ENCODE peak calls at places on chromosomes 4 and X, in nine cellular contexts. N, D, O, G, Q, F, Y, S and T are unnamed samples.

GRCh38 chrX:17453791-17454190 is 78.8 kb downstream of the NHS start:
- DNase-seq in O (no peak), S (no peak), G (no peak), D (no peak), Y (no peak), N (no peak), F (no peak), Q (no peak), T (no peak)

GRCh38 chrX:10549280-10549679 is 71.1 kb downstream of the MID1 start:
- DNase-seq in O (no peak), D (peak), F (no peak), Q (no peak), N (no peak), S (no peak), Y (no peak), G (no peak), T (no peak)

GRCh38 chr4:53459548-53459947 is 82.1 kb downstream of the FIP1L1 start:
- DNase-seq in Q (no peak), N (no peak), D (peak), O (no peak), G (no peak), Y (peak), F (no peak), S (no peak), T (no peak)

GRCh38 chr4:174828845-174829701 is at the start of gene GLRA3:
- DNase-seq in N (peak), F (peak), Q (peak), S (peak), Y (peak), O (peak), D (peak), G (no peak), T (no peak)

GRCh38 chr4:13989496-13989895 is 362.0 kb upstream of the BOD1L1 start:
- DNase-seq in G (peak), Y (peak), S (no peak), D (peak), O (no peak), N (no peak), F (no peak), Q (no peak), T (no peak)

GRCh38 chrX:129655547-129656248 is 942 bp upstream of the APLN start:
- DNase-seq in N (no peak), O (no peak), D (no peak), G (no peak), Y (no peak), Q (no peak), F (no peak), S (peak), T (no peak)

GRCh38 chrX:31909850-31910547 is 838.2 kb upstream of the FTHL17 start:
- DNase-seq in D (no peak), N (no peak), F (no peak), Q (no peak), O (no peak), G (no peak), S (no peak), Y (no peak), T (no peak)

GRCh38 chrX:111511477-111511876 is at the start of gene SERTM2:
- DNase-seq in O (no peak), N (no peak), S (peak), G (no peak), F (no peak), Y (no peak), Q (no peak), D (peak), T (no peak)

GRCh38 chr4:14783011-14783877 is 219.0 kb upstream of the CPEB2 start:
- DNase-seq in Y (peak), Q (no peak), N (no peak), G (no peak), S (no peak), D (no peak), O (no peak), F (no peak), T (no peak)

GRCh38 chr4:169626328-169627282 is 6.2 kb downstream of the CLCN3 start:
- DNase-seq in O (no peak), S (no peak), F (no peak), Q (no peak), G (no peak), N (no peak), Y (no peak), D (no peak), T (no peak)

GRCh38 chrX:129693343-129693742 is 38.6 kb upstream of the APLN start:
- DNase-seq in S (no peak), O (no peak), F (no peak), Y (no peak), Q (no peak), G (no peak), D (no peak), N (no peak), T (no peak)

GRCh38 chr4:76292730-76293129 is 13.8 kb upstream of the STBD1 start:
- DNase-seq in G (no peak), D (no peak), O (no peak), Y (no peak), N (no peak), S (no peak), F (no peak), Q (no peak), T (no peak)

GRCh38 chrX:136731207-136731782 is 49.4 kb downstream of the ARHGEF6 start:
- DNase-seq in F (no peak), Y (no peak), N (no peak), S (no peak), O (no peak), Q (no peak), G (no peak), D (no peak), T (no peak)

GRCh38 chr4:72341432-72341820 is 227.6 kb downstream of the ADAMTS3 start:
- DNase-seq in F (no peak), D (no peak), S (no peak), Y (no peak), G (no peak), Q (no peak), O (no peak), N (no peak), T (no peak)

GRCh38 chr4:80036949-80037348 is 36.1 kb downstream of the ANTXR2 start:
- DNase-seq in Q (no peak), N (no peak), S (no peak), F (no peak), Y (peak), O (no peak), G (peak), D (peak), T (no peak)

GRCh38 chrX:103329991-103330390 is at the start of gene TCEAL7:
- DNase-seq in Q (no peak), N (no peak), F (no peak), S (peak), D (peak), O (no peak), Y (peak), G (no peak), T (no peak)

GRCh38 chr4:7375427-7375826 is 59.3 kb downstream of the PSAPL1 start:
- DNase-seq in N (no peak), S (no peak), O (no peak), F (no peak), Q (no peak), G (no peak), D (peak), Y (peak), T (no peak)

GRCh38 chr4:77269505-77269904 is 112.5 kb downstream of the CCNG2 start:
- DNase-seq in F (no peak), S (no peak), Q (no peak), Y (no peak), O (no peak), N (no peak), G (no peak), D (no peak), T (no peak)

DNA sequence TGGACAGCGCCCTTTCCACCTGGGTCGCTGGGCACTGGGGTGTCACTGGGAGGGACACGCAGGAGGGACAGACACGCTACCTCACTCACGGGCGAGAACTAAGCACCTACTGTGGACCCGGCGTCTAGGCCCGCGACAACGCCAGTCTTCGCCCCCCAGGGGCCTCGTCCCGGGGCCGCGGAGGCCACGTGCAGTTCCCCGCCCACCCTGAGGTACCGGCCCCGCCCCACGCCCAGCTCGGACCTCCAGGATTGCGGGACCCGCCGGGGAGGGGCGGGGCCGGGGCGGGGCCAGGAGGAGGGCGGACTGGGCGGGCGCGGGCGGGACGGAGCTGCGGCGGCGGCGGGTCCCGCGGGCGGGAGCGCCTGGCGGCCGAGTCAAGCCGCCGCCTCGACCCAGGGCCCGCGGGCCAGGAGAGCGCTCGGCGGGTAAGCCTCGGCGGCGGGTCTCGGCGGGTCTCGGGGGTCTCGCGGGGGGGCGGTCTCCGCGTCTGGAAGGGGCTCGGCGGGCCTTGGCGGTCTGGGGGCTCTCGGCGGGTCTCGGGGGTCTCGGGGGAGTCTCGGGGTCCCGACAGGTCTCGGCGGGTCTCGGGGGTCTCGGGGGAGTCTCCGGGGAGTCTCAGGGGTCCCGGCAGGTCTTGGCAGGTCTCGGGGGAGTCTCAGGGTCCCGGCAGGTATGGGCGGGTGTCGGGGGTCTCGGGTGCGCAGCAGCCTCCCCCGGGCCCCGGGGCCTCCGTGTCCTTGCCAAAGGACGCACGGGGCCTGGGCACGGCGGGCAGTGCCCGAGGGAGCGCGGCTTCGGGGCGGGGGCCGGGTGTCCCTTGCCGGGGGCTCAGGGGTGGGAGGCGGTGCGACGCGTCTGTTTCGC is at the start of gene SH3BP2:
- DNase-seq in O (peak), D (peak), S (peak), N (peak), Q (no peak), Y (peak), F (peak), G (peak), T (no peak)
- TF ChIP-seq CTCF in O (no peak), D (no peak), S (no peak), N (no peak), Q (no peak), Y (no peak), F (no peak), G (no peak), T (no peak)

DNA sequence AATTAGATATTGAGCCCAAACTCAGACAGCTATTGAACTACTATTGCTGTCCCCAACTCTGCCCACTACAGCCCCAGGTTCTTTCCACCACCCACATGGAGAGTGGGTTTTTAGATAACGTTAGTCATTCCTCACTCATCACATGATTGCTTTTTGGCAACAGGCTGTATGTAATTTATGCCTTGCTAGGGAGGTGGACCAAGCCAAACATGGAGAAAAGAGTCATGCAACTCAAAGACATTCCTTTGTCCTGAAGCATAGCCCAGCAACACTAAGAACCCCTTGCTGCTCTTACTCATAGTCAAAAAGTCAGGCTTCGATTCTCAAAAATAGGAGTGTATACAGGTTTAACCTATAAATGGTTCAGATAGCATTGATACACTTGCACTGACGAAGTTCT is 275.9 kb upstream of the VCX3A start:
- DNase-seq in S (no peak), N (no peak), O (no peak), G (no peak), Q (no peak), Y (no peak), D (no peak), F (no peak), T (no peak)
- TF ChIP-seq CTCF in S (no peak), N (no peak), O (no peak), G (no peak), Q (no peak), Y (no peak), D (no peak), F (no peak), T (no peak)

GRCh38 chr4:55887594-55887993 is 34.1 kb downstream of the EXOC1 start:
- DNase-seq in O (no peak), F (no peak), Y (no peak), G (no peak), D (no peak), S (no peak), N (no peak), Q (no peak), T (no peak)
- TF ChIP-seq CTCF in O (no peak), F (no peak), Y (no peak), G (no peak), D (no peak), S (no peak), N (no peak), Q (no peak), T (no peak)

GRCh38 chrX:55011294-55011693 is 11.1 kb downstream of the APEX2 start:
- DNase-seq in O (no peak), G (no peak), D (no peak), Q (no peak), F (no peak), S (no peak), N (no peak), Y (peak), T (no peak)
- TF ChIP-seq CTCF in O (no peak), G (peak), D (peak), Q (no peak), F (no peak), S (no peak), N (no peak), Y (peak), T (no peak)

GRCh38 chr4:11216520-11216919 is 212.2 kb downstream of the HS3ST1 start:
- DNase-seq in S (no peak), D (no peak), Y (no peak), G (no peak), F (no peak), N (no peak), Q (no peak), O (no peak), T (no peak)

GRCh38 chr4:11223261-11223660 is 205.4 kb downstream of the HS3ST1 start:
- DNase-seq in Q (no peak), Y (no peak), S (no peak), F (no peak), G (no peak), O (no peak), N (no peak), D (no peak), T (no peak)

GRCh38 chr4:11214281-11214680 is 214.4 kb downstream of the HS3ST1 start:
- DNase-seq in Q (no peak), O (no peak), G (no peak), Y (no peak), D (no peak), F (no peak), S (no peak), N (no peak), T (no peak)

GRCh38 chr4:11218692-11219091 is 210.0 kb downstream of the HS3ST1 start:
- DNase-seq in D (peak), G (no peak), O (no peak), N (no peak), Y (no peak), F (no peak), S (no peak), Q (no peak), T (no peak)
- TF ChIP-seq CTCF in D (peak), G (no peak), O (no peak), N (no peak), Y (no peak), F (no peak), S (no peak), Q (peak), T (no peak)